ENCODE peak calls at places on chromosomes 3 and 15, in six cellular contexts. O is activated T-cell treated with anti-CD3 and anti-CD28 coated beads for 48 hours, L is fibroblast of lung, J is Kasumi-1, D is CD14-positive monocyte, X is M059J. U is an unnamed sample.
A peak's percentile ranks its signal among the peaks of the same experiment; 100 is the strongest.

GRCh38 chr3:53941945-53942344 is 50.3 kb upstream of the SELENOK start:
- DNase-seq in L (no peak), X (peak; percentile 24), D (no peak), O (no peak), J (no peak), U (peak; percentile 2)

GRCh38 chr3:161096771-161097367 is 8.3 kb downstream of the B3GALNT1 start:
- DNase-seq in D (no peak), J (no peak), X (peak; percentile 44), O (no peak), L (no peak), U (peak; percentile 32)

GRCh38 chr3:113210608-113211369 is 568 bp upstream of the BOC start:
- DNase-seq in O (no peak), L (no peak), X (no peak), D (no peak), J (no peak), U (peak; percentile 34)

GRCh38 chr15:78757636-78757905 is 53.7 kb downstream of the ADAMTS7 start:
- DNase-seq in O (no peak), J (no peak), D (no peak), X (no peak), L (no peak), U (no peak)

GRCh38 chr15:60408438-60409105 is 10.8 kb upstream of the ANXA2 start:
- DNase-seq in L (peak; percentile 84), O (no peak), X (peak; percentile 79), J (peak; percentile 72), D (no peak), U (no peak)

GRCh38 chr15:79007066-79007465 is 62.2 kb upstream of the CTSH start:
- DNase-seq in J (peak; percentile 27), L (peak; percentile 58), O (no peak), X (no peak), D (peak; percentile 63), U (peak; percentile 41)

GRCh38 chr3:60579734-60580133 is 671.5 kb downstream of the FHIT start:
- DNase-seq in O (no peak), X (peak; percentile 86), L (peak; percentile 67), J (no peak), D (no peak), U (peak; percentile 90)

GRCh38 chr15:70757627-70758026 is 5.7 kb downstream of the UACA start:
- DNase-seq in X (no peak), O (no peak), L (no peak), D (no peak), J (no peak), U (no peak)

GRCh38 chr15:51341366-51342248 is at the start of gene GLDN:
- DNase-seq in L (peak; percentile 23), X (peak; percentile 41), D (no peak), J (no peak), O (no peak), U (peak; percentile 57)

GRCh38 chr3:162770556-162770955 is 1273.9 kb downstream of the OTOL1 start:
- DNase-seq in L (peak; percentile 28), D (no peak), X (no peak), O (no peak), J (no peak), U (no peak)

GRCh38 chr15:59812889-59813288 is 123.8 kb upstream of the BNIP2 start:
- DNase-seq in X (no peak), D (no peak), L (no peak), O (no peak), J (no peak), U (no peak)

GRCh38 chr3:124381565-124382333 is 348.5 kb upstream of the UMPS start:
- DNase-seq in X (peak; percentile 18), J (no peak), O (no peak), D (no peak), L (no peak), U (peak; percentile 28)

GRCh38 chr3:61141697-61142096 is 109.6 kb downstream of the FHIT start:
- DNase-seq in J (no peak), L (no peak), O (no peak), D (no peak), X (no peak), U (peak; percentile 3)

GRCh38 chr15:45710657-45711056 is 75.8 kb downstream of the SQOR start:
- DNase-seq in J (no peak), O (no peak), D (no peak), L (no peak), X (no peak), U (no peak)

GRCh38 chr3:143775401-143775970 is 72.8 kb downstream of the SLC9A9 start:
- DNase-seq in X (peak; percentile 26), J (peak; percentile 45), D (no peak), O (no peak), L (peak; percentile 64), U (peak; percentile 46)

GRCh38 chr3:23669541-23670255 is 136.1 kb upstream of the UBE2E1 start:
- DNase-seq in J (no peak), D (no peak), O (no peak), X (peak; percentile 64), L (no peak), U (peak; percentile 35)

GRCh38 chr15:85840802-85841152 is 46.1 kb upstream of the KLHL25 start:
- DNase-seq in O (no peak), D (no peak), L (no peak), J (no peak), X (no peak), U (no peak)

GRCh38 chr3:116647955-116648354 is 61.6 kb upstream of the TUSC7 start:
- DNase-seq in L (no peak), J (no peak), X (no peak), D (no peak), O (no peak), U (no peak)